ENCODE peak calls at places on chromosomes 2 and 18, in four cellular contexts. Q is GM12865, B is Panc1, U is choroid plexus epithelial cell. K is an unnamed sample.
A peak's percentile ranks its signal among the peaks of the same experiment; 100 is the strongest.

GRCh38 chr2:83022631-83023210 is 1436.4 kb downstream of the SUCLG1 start:
- DNase-seq in Q (no peak), B (no peak), U (peak; percentile 45), K (no peak)

GRCh38 chr2:98472132-98472650 is 27.5 kb downstream of the INPP4A start:
- DNase-seq in Q (no peak), B (no peak), U (no peak), K (no peak)

GRCh38 chr18:6355789-6356589 is 58.7 kb downstream of the L3MBTL4 start:
- DNase-seq in Q (peak; percentile 39), B (peak; percentile 62), U (peak; percentile 12), K (no peak)

GRCh38 chr18:75784413-75784812 is 356.9 kb upstream of the SMIM21 start:
- DNase-seq in Q (peak; percentile 10), B (no peak), U (no peak), K (no peak)

GRCh38 chr2:188333751-188334524 is 42.3 kb downstream of the GULP1 start:
- DNase-seq in Q (no peak), B (no peak), U (no peak), K (no peak)

GRCh38 chr2:88350641-88351601 is 101.6 kb downstream of the FOXI3 start:
- DNase-seq in Q (peak; percentile 63), B (peak; percentile 33), U (peak; percentile 23), K (peak; percentile 30)

GRCh38 chr2:97868986-97869721 is 126.6 kb downstream of the TMEM131 start:
- DNase-seq in Q (no peak), B (peak; percentile 82), U (peak; percentile 84), K (no peak)

GRCh38 chr2:113979172-113980128 is 89.6 kb downstream of the ACTR3 start:
- DNase-seq in Q (peak; percentile 83), B (peak; percentile 24), U (no peak), K (no peak)

GRCh38 chr2:200223385-200223784 is 83.1 kb upstream of the SPATS2L start:
- DNase-seq in Q (no peak), B (no peak), U (no peak), K (no peak)

GRCh38 chr2:151632993-151633592 is 101.2 kb downstream of the NEB start:
- DNase-seq in Q (peak; percentile 24), B (no peak), U (peak; percentile 52), K (no peak)

GRCh38 chr2:240727439-240727838 is 35.8 kb downstream of the AQP12A start:
- DNase-seq in Q (no peak), B (no peak), U (no peak), K (no peak)

GRCh38 chr2:70719231-70719630 is 48.8 kb downstream of the ADD2 start:
- DNase-seq in Q (no peak), B (no peak), U (no peak), K (no peak)

GRCh38 chr2:65402780-65403528 is 29.4 kb downstream of the SPRED2 start:
- DNase-seq in Q (no peak), B (no peak), U (no peak), K (no peak)

GRCh38 chr2:184815824-184816223 is 217.5 kb downstream of the ZNF804A start:
- DNase-seq in Q (no peak), B (no peak), U (no peak), K (no peak)

GRCh38 chr2:33395660-33396249 is 80.7 kb upstream of the RASGRP3 start:
- DNase-seq in Q (peak; percentile 57), B (no peak), U (peak; percentile 73), K (peak; percentile 28)

GRCh38 chr2:113138428-113139322 is 11.3 kb downstream of the IL1RN start:
- DNase-seq in Q (peak; percentile 88), B (no peak), U (peak; percentile 85), K (no peak)

GRCh38 chr2:158713523-158714138 is 81.5 kb upstream of the DAPL1 start:
- DNase-seq in Q (no peak), B (no peak), U (peak; percentile 25), K (no peak)

GRCh38 chr2:100013892-100014677 is 128.3 kb downstream of the AFF3 start:
- DNase-seq in Q (no peak), B (peak; percentile 95), U (peak; percentile 96), K (no peak)

GRCh38 chr2:127515383-127515915 is 10.8 kb downstream of the IWS1 start:
- DNase-seq in Q (no peak), B (no peak), U (peak; percentile 67), K (no peak)

GRCh38 chr18:46067431-46068007 is 4.5 kb downstream of the PSTPIP2 start:
- DNase-seq in Q (peak; percentile 54), B (no peak), U (peak; percentile 67), K (no peak)

GRCh38 chr2:118658581-118659248 is 188.7 kb downstream of the EN1 start:
- DNase-seq in Q (no peak), B (no peak), U (no peak), K (no peak)

DNA sequence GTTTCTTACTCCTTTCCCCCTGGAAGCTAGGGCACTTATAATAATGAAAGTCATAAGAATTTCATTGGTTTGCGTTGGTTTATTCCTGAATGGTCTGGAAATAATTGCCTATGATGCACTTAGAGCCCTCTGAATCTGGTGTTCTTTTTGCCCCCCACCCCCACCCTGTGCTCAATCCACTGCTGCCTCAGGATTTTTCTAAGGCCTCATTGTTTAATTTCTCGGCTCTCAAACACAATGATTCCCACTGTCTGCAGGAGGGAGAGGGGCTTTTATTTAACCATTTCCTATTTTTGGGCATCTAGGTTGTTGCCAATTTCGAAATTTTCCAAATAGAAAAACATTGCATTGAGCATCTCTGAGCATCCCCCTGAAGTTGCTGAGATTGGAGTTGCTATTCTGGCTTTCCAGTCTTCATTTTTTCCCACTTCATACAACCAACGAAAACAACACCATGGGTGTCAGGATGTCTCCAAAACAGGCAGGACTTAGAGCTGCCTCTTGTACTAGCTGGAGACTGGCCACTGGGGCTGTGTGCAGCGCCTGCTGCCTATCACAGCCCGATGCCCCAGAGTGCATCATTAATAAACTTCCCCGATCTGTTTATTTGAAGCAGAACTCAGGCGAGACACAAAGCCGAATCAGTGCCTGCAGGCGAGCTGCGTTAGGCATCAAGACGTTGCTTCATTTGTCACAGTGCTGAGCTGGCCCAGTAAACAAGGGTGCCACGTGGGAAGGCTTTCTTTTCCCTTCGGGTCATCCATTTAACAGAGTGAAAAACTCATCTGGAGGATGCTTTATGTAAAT is 1.8 kb upstream of the PCARE start:
- DNase-seq in Q (peak; percentile 14), B (no peak), U (peak; percentile 59), K (no peak)
- TF ChIP-seq CTCF in Q (no peak), B (no peak), U (peak; percentile 27), K (no peak)

GRCh38 chr18:56995579-56996194 is 151.2 kb upstream of the BOD1L2 start:
- DNase-seq in Q (no peak), B (no peak), U (no peak), K (no peak)
- TF ChIP-seq CTCF in Q (no peak), B (no peak), U (peak; percentile 7), K (no peak)

DNA sequence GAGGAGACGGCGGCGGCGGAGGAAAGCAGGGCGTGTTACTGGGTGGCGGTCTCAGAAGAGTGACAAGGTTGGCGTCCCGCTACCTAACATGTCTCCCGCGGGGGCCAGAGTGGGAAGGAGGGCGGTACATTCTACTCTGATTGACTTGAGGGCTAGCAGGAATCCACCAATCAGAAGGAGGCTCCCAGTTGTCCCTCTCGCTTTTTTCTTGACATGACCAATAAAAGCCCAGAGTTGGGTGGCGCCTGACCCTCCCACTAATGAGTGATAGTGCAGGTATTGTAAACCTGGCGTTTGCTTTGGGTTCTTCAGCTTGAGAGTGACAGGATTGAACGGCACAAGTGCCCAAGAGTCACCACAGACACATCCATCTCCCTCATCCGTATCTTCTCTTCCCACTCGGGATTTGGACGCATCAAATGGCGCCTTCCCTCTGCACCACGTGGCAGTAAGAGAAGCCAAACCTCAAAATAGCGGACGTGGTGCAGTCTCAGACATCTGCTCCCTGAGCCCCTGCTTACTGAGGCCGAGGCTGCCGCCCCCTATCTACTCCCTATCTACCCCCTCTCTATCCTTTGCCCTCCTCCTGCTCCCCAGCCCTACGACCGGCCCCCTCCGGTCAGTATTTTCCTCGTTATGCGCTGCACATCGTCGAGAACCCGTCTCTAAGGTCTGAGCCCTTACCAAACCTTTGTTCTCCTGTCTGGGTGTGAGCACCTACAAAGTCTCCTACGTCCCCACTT is 746 bp upstream of the FAM161A start:
- DNase-seq in Q (peak; percentile 98), B (peak; percentile 96), U (peak; percentile 99), K (peak; percentile 70)
- TF ChIP-seq CTCF in Q (no peak), B (no peak), U (no peak), K (no peak)

GRCh38 chr2:4715065-4715464 is 977.1 kb upstream of the SOX11 start:
- DNase-seq in Q (no peak), B (no peak), U (peak; percentile 30), K (no peak)
- TF ChIP-seq CTCF in Q (no peak), B (no peak), U (peak; percentile 30), K (no peak)

GRCh38 chr18:12287684-12288405 is 20.2 kb upstream of the TUBB6 start:
- DNase-seq in Q (no peak), B (no peak), U (peak; percentile 90), K (peak; percentile 55)
- TF ChIP-seq CTCF in Q (no peak), B (no peak), U (no peak), K (no peak)

GRCh38 chr2:238138331-238139102 is at the start of gene KLHL30:
- DNase-seq in Q (no peak), B (no peak), U (no peak), K (no peak)

GRCh38 chr2:238140721-238141540 is 2.5 kb downstream of the KLHL30 start:
- DNase-seq in Q (no peak), B (no peak), U (no peak), K (no peak)

GRCh38 chr2:238139141-238139840 is 823 bp downstream of the KLHL30 start:
- DNase-seq in Q (peak; percentile 46), B (no peak), U (no peak), K (no peak)

GRCh38 chr2:238141541-238142318 is 3.3 kb downstream of the KLHL30 start:
- DNase-seq in Q (no peak), B (peak; percentile 47), U (no peak), K (no peak)

DNA sequence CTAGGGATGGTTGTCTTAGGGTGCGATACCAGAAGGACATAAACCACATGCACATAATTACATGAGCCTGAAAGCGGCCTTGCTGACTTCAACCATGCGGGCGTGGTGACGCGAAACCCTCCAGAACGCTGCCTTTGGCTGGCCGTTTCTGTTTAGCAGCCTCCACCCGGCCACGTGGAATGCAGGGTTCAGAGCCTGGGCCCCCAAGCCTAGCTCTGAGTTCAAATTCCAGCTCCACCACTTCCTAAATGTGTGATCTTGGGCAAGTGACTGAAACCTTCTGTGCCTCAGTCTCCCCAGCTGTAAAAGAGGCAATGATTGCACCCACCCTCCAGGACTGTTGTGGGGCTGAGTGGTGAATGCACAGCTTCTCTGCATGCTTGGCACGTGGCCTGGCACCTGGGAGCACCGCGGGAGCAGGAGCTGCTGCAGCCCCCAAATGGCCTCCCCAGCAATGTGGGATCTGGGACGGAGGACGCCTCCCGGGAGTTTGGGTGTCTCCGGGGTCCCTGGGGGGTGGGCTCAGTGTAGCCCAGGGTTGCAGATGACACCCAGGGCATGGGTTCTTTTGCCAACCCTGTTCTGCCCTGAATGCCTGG is 1.5 kb downstream of the KLHL30 start:
- DNase-seq in Q (no peak), B (no peak), U (no peak), K (no peak)
- TF ChIP-seq CTCF in Q (no peak), B (no peak), U (no peak), K (no peak)

DNA sequence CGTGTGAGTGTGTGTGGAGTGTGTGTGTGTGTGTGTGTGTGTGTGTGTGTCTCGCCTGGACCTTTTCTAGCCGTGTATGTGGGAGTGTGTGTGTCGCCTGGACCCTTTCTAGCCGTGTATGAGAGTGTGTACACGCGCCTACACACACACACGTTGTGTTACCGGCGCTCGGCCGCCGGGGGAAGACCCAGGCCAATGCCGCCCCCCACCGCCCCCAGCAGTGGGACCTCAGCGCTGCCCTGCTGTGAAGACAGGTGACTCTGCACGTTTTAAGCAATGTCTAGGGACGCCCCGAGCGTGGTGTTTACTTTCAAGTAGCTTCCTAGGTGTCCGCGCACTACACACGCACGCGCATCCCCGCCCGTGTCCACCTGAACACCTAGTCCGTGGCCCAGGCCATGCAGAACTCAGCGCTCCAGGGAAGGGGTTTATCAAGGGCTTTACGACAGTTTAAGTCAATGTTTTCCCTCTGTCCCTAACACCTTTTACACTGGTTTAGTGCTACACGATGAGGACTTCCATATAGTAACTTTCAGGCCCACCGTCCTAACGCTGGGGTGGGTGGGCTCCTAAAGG is 1.2 kb upstream of the BCL2 start:
- DNase-seq in Q (peak; percentile 73), B (no peak), U (peak; percentile 49), K (no peak)
- TF ChIP-seq CTCF in Q (no peak), B (no peak), U (no peak), K (no peak)